ENCODE peak calls at places on chromosomes 3 and 15, in four cellular contexts. I is transverse colon, F is spleen, H is HCT116. C is an unnamed sample. For H3K9me3, the result is how much of the 10 kb centered on the place peaks cover.

GRCh38 chr3:30370681-30371271 is 235.6 kb upstream of the TGFBR2 start:
- DNase-seq in F (no peak), H (no peak), I (no peak), C (no peak)

GRCh38 chr3:49027634-49028033 is 1.6 kb downstream of the IMPDH2 start:
- DNase-seq in F (no peak), H (no peak), I (no peak), C (no peak)

GRCh38 chr15:85858586-85859375 is 64.1 kb upstream of the KLHL25 start:
- DNase-seq in F (peak), I (peak), H (peak), C (peak)

GRCh38 chr3:176663819-176664218 is 533.5 kb downstream of the TBL1XR1 start:
- DNase-seq in I (no peak), H (peak), F (no peak), C (no peak)

GRCh38 chr3:138063416-138063815 is 52.0 kb downstream of the DZIP1L start:
- DNase-seq in I (no peak), F (no peak), H (no peak), C (no peak)

GRCh38 chr3:61594978-61595687 is 33.8 kb downstream of the PTPRG start:
- DNase-seq in I (no peak), F (no peak), H (no peak), C (no peak)

GRCh38 chr15:79640206-79640605 is 208.1 kb downstream of the MINAR1 start:
- DNase-seq in F (no peak), H (peak), I (no peak), C (no peak)

GRCh38 chr3:20747736-20748135 is 561.7 kb upstream of the SGO1 start:
- DNase-seq in I (no peak), H (no peak), F (no peak), C (no peak)

GRCh38 chr3:107416886-107417285 is 39.6 kb downstream of the CCDC54 start:
- DNase-seq in H (no peak), I (no peak), F (no peak), C (no peak)

GRCh38 chr15:50232791-50233190 is 32.7 kb downstream of the HDC start:
- DNase-seq in H (no peak), I (no peak), F (no peak), C (no peak)

GRCh38 chr3:196627043-196627442 is 12.5 kb upstream of the NRROS start:
- DNase-seq in F (no peak), I (no peak), H (no peak), C (no peak)

GRCh38 chr3:179463299-179463698 is 12.0 kb upstream of the GNB4 start:
- DNase-seq in H (no peak), I (no peak), F (no peak), C (no peak)

GRCh38 chr3:66138336-66139234 is 82.2 kb upstream of the SLC25A26 start:
- DNase-seq in I (peak), F (no peak), H (peak), C (peak)

GRCh38 chr3:124168271-124168670 is 176.3 kb upstream of the ROPN1 start:
- DNase-seq in F (no peak), I (no peak), H (no peak), C (no peak)

GRCh38 chr3:138963161-138963560 is 16.1 kb downstream of the FOXL2NB start:
- DNase-seq in H (no peak), F (no peak), I (no peak), C (no peak)

GRCh38 chr15:88718731-88719130 is 79.9 kb downstream of the ISG20 start:
- DNase-seq in I (no peak), F (no peak), H (no peak), C (no peak)

GRCh38 chr3:162370136-162370535 is 873.5 kb downstream of the OTOL1 start:
- DNase-seq in I (no peak), F (no peak), H (no peak), C (no peak)

GRCh38 chr3:162368377-162368776 is 871.8 kb downstream of the OTOL1 start:
- DNase-seq in F (no peak), I (no peak), H (no peak), C (no peak)

GRCh38 chr3:162366382-162366781 is 869.8 kb downstream of the OTOL1 start:
- DNase-seq in I (no peak), H (no peak), F (no peak), C (no peak)

GRCh38 chr3:162367443-162368132 is 871.0 kb downstream of the OTOL1 start:
- DNase-seq in F (no peak), I (no peak), H (no peak), C (no peak)
- TF ChIP-seq POLR2AphosphoS5 in F (no peak), I (no peak), H (no peak), C (no peak)

DNA sequence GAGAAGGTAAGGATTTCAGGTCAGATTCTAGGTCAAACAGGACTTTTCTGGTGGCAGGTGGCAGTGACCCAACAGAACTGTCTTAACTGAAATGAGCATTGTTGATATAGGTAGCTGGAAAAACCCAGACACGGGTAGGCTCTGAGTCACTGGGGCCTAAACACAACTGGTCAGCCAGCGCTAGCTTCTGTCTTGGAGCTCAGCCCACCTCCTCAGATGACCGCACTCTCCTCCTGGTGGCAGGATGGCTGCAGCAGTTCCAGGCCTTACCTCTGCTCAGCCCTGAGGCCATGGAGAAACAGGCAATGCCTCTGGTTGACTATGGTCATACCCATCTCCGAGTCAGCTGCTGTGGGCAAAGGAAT is 61.1 kb upstream of the GATA2 start:
- DNase-seq in H (no peak), F (no peak), I (no peak), C (peak)
- H3K27ac ChIP-seq in H (no peak), F (no peak), I (no peak), C (no peak)

DNA sequence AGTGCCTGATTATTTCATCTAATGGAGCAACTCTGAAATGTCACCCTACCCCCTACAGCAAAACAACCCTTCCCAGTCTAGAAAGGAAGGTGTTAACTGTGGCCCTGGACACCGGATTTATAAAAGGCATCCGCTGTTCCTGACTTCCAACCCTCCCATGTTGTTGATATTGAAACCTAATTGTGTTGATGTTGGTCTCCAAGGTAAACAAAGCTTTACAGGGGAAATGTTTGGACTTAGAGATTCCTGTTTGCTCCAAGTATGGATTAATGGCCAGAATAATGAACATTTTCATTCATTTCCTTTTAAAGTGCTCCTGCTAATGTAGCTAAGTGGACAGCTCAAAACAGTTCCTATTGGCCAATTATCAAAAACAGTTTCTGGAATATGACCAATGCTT is 19.4 kb upstream of the LMCD1 start:
- DNase-seq in F (no peak), H (no peak), I (no peak), C (no peak)
- H3K9me3 ChIP-seq in F (under half), H (under half), I (under half), C (under half)

GRCh38 chr3:133575121-133575520 is 1.6 kb downstream of the CDV3 start:
- DNase-seq in H (no peak), I (no peak), F (no peak), C (no peak)

GRCh38 chr3:133576169-133576568 is 2.7 kb downstream of the CDV3 start:
- DNase-seq in H (no peak), F (no peak), I (no peak), C (no peak)

GRCh38 chr3:133574260-133574881 is 885 bp downstream of the CDV3 start:
- DNase-seq in F (peak), I (peak), H (no peak), C (peak)

GRCh38 chr3:133583396-133583795 is 9.9 kb downstream of the CDV3 start:
- DNase-seq in I (no peak), F (no peak), H (no peak), C (no peak)

DNA sequence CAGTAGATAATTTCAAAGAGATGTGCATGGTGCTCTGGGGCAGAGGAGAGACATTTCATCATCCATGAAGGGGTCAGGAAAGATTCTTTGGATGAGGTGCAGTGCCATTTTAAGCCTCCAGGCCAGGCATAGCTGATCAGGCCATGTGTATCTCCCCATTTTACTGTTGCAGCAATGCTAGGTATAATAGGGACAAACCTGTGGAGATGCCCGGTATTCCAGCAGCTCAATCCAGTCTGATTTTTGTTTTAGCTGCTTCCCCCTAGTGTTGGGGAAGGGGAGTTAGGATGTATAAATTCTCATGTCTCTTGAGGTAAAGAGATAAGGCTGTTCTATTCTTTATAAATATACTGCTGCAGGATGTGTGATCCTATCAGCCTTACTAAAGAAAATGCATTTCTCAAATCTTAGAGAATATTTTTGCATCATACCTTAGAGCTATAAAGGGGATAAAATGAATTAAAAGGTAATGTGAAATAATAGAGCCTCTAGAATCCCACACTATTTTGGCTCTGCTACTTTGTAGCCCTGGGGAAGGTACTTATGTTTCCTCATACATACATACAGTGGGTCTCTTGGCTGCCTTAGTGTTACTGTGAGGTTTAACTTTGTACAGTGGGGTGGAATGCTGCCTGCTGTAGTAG is 5.2 kb downstream of the CDV3 start:
- DNase-seq in H (peak), I (no peak), F (no peak), C (no peak)
- TF ChIP-seq POLR2AphosphoS5 in H (no peak), I (no peak), F (no peak), C (no peak)

DNA sequence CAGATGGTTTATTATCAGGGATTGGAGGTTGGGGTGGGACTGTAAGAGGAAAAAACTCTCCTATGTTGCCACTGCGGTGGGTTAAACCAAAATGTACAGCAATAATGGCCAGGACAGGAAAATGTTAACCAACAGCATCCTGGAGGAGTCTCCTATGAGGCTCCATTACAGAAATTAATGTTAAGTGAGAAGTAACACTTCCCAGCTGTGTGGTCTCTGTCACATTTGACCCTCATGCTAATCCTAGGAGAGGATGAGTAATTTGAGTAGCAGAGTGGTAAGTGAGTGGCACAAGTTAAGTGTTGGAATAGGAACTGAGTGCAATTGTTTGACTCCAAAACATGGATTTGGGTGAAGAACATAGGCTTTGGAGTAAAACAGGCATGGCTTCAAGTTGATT is 39.0 kb downstream of the ARHGEF3 start:
- DNase-seq in F (no peak), I (no peak), H (no peak), C (no peak)
- H3K27ac ChIP-seq in F (no peak), I (no peak), H (no peak), C (peak)

GRCh38 chr15:25220834-25221233 is 218.0 kb downstream of the UBE3A start:
- DNase-seq in H (no peak), F (no peak), I (no peak), C (no peak)
- H3K9me3 ChIP-seq in H (under half), F (half or more), I (under half), C (under half)

GRCh38 chr3:89002166-89002565 is 105.3 kb upstream of the EPHA3 start:
- DNase-seq in F (no peak), I (no peak), H (no peak), C (no peak)
- TF ChIP-seq POLR2AphosphoS5 in F (no peak), I (no peak), H (no peak), C (no peak)

DNA sequence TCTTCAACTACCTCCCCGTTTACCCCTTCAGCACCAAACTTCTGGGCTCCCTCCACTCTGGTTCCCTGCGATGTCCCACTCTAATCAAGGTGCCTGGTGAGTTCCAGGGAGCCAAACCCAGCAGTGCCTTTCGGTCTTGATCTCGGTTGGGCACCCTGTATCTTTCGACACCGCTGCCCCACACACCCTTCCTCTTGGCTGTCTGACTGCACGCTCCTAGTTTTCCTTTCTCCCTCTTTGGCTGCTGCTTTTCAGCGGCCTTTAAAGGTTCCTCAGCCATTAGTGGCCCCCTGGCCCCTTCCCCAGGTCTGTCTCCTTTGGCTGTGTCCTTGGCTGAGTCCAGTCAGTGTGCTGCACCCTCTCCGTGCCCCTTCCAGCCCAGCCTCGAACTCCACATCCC is 784 bp downstream of the TTLL3 start:
- DNase-seq in I (no peak), H (no peak), F (peak), C (no peak)
- H3K27ac ChIP-seq in I (peak), H (no peak), F (peak), C (peak)

DNA sequence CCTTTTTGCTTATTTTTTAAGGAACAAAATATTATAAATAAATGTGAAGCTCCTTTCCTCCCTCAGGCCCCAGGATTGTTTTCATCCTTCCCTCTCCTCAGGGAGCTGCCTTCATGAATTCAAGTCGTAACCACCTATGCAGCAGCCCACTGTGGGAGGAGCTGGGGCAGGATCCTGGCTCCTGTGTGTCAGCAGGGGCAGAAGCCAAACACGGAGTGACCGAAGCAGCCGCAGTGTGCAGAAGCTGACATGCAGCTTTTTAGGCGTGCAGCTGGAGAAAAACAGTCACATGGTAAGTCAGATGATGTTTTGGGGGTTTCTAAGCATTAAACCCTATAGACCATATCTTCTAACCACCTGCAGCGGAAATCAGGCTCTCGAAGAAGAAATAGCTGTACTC is 231.3 kb downstream of the OCA2 start:
- DNase-seq in F (no peak), I (no peak), H (no peak), C (no peak)
- H3K9me3 ChIP-seq in F (under half), I (under half), H (under half), C (under half)